ENCODE peak calls at places on chromosome 19, in five cellular contexts. One of them, this sample, is unnamed.

GRCh38 chr19:6312018-6312417 is 21.4 kb downstream of the ACER1 start:
- DNase-seq in AG09319: no peak
- DNase-seq in hepatocyte: no peak
- DNase-seq in fibroblast of lung: no peak
- DNase-seq in AG04450: no peak
- DNase-seq in this sample: no peak

GRCh38 chr19:16232568-16232967 is 34.9 kb downstream of the AP1M1 start:
- DNase-seq in AG09319: no peak
- DNase-seq in hepatocyte: no peak
- DNase-seq in fibroblast of lung: no peak
- DNase-seq in AG04450: no peak
- DNase-seq in this sample: no peak

GRCh38 chr19:18149596-18149975 is 3.4 kb upstream of the PIK3R2 start:
- DNase-seq in AG09319: no peak
- DNase-seq in hepatocyte: no peak
- DNase-seq in fibroblast of lung: no peak
- DNase-seq in AG04450: no peak
- DNase-seq in this sample: no peak

GRCh38 chr19:42311612-42312160 is 1.4 kb upstream of the TMEM145 start:
- DNase-seq in AG09319: no peak
- DNase-seq in hepatocyte: no peak
- DNase-seq in fibroblast of lung: no peak
- DNase-seq in AG04450: no peak
- DNase-seq in this sample: no peak

GRCh38 chr19:2064788-2065524 is 13.9 kb upstream of the MKNK2 start:
- DNase-seq in AG09319: no peak
- DNase-seq in hepatocyte: peak; percentile 3
- DNase-seq in fibroblast of lung: no peak
- DNase-seq in AG04450: no peak
- DNase-seq in this sample: no peak

GRCh38 chr19:37506387-37507166 is at the start of gene ZNF793:
- DNase-seq in AG09319: peak; percentile 29
- DNase-seq in hepatocyte: peak; percentile 91
- DNase-seq in fibroblast of lung: peak; percentile 89
- DNase-seq in AG04450: peak; percentile 10
- DNase-seq in this sample: peak; percentile 78

GRCh38 chr19:56837004-56837403 is 3.5 kb downstream of the PEG3 start:
- DNase-seq in AG09319: no peak
- DNase-seq in hepatocyte: no peak
- DNase-seq in fibroblast of lung: no peak
- DNase-seq in AG04450: no peak
- DNase-seq in this sample: no peak

GRCh38 chr19:35357867-35358573 is at the start of gene FFAR3:
- DNase-seq in AG09319: no peak
- DNase-seq in hepatocyte: no peak
- DNase-seq in fibroblast of lung: no peak
- DNase-seq in AG04450: no peak
- DNase-seq in this sample: no peak

GRCh38 chr19:1166872-1167573 is 7.0 kb downstream of the SBNO2 start:
- DNase-seq in AG09319: no peak
- DNase-seq in hepatocyte: no peak
- DNase-seq in fibroblast of lung: no peak
- DNase-seq in AG04450: no peak
- DNase-seq in this sample: no peak

GRCh38 chr19:1238373-1239303 is 833 bp upstream of the CBARP start:
- DNase-seq in AG09319: no peak
- DNase-seq in hepatocyte: no peak
- DNase-seq in fibroblast of lung: no peak
- DNase-seq in AG04450: no peak
- DNase-seq in this sample: no peak

GRCh38 chr19:9039728-9040127 is 29.5 kb upstream of the MUC16 start:
- DNase-seq in AG09319: no peak
- DNase-seq in hepatocyte: no peak
- DNase-seq in fibroblast of lung: no peak
- DNase-seq in AG04450: no peak
- DNase-seq in this sample: no peak

GRCh38 chr19:45640849-45641273 is 1.7 kb upstream of the EML2 start:
- DNase-seq in AG09319: no peak
- DNase-seq in hepatocyte: peak; percentile 31
- DNase-seq in fibroblast of lung: no peak
- DNase-seq in AG04450: no peak
- DNase-seq in this sample: peak; percentile 64

GRCh38 chr19:11460207-11460606 is 20.6 kb downstream of the ELAVL3 start:
- DNase-seq in AG09319: no peak
- DNase-seq in hepatocyte: no peak
- DNase-seq in fibroblast of lung: no peak
- DNase-seq in AG04450: no peak
- DNase-seq in this sample: no peak

GRCh38 chr19:39150807-39151206 is 25.2 kb downstream of the PAK4 start:
- DNase-seq in AG09319: no peak
- DNase-seq in hepatocyte: no peak
- DNase-seq in fibroblast of lung: no peak
- DNase-seq in AG04450: no peak
- DNase-seq in this sample: no peak

GRCh38 chr19:10105241-10106099 is 692 bp upstream of the PPAN start:
- DNase-seq in AG09319: no peak
- DNase-seq in hepatocyte: no peak
- DNase-seq in fibroblast of lung: no peak
- DNase-seq in AG04450: no peak
- DNase-seq in this sample: no peak

GRCh38 chr19:5967994-5968430 is 9.9 kb downstream of the RANBP3 start:
- DNase-seq in AG09319: peak; percentile 54
- DNase-seq in hepatocyte: peak; percentile 88
- DNase-seq in fibroblast of lung: peak; percentile 73
- DNase-seq in AG04450: peak; percentile 67
- DNase-seq in this sample: no peak

GRCh38 chr19:40576585-40577451 is at the start of gene SHKBP1:
- DNase-seq in AG09319: peak; percentile 87
- DNase-seq in hepatocyte: peak; percentile 96
- DNase-seq in fibroblast of lung: peak; percentile 92
- DNase-seq in AG04450: peak; percentile 86
- DNase-seq in this sample: peak; percentile 96

GRCh38 chr19:17973759-17974158 is 6.9 kb downstream of the KCNN1 start:
- DNase-seq in AG09319: no peak
- DNase-seq in hepatocyte: no peak
- DNase-seq in fibroblast of lung: no peak
- DNase-seq in AG04450: no peak
- DNase-seq in this sample: no peak

GRCh38 chr19:41545547-41545946 is 30.4 kb upstream of the CEACAM21 start:
- DNase-seq in AG09319: no peak
- DNase-seq in hepatocyte: no peak
- DNase-seq in fibroblast of lung: no peak
- DNase-seq in AG04450: no peak
- DNase-seq in this sample: no peak

GRCh38 chr19:34838753-34839431 is 65.9 kb upstream of the ZNF599 start:
- DNase-seq in AG09319: no peak
- DNase-seq in hepatocyte: peak; percentile 71
- DNase-seq in fibroblast of lung: no peak
- DNase-seq in AG04450: no peak
- DNase-seq in this sample: no peak

GRCh38 chr19:33903489-33903850 is 106.8 kb downstream of the KCTD15 start:
- DNase-seq in AG09319: no peak
- DNase-seq in hepatocyte: no peak
- DNase-seq in fibroblast of lung: no peak
- DNase-seq in AG04450: no peak
- DNase-seq in this sample: no peak

GRCh38 chr19:48501446-48501960 is 10.1 kb downstream of the LMTK3 start:
- DNase-seq in AG09319: no peak
- DNase-seq in hepatocyte: peak; percentile 96
- DNase-seq in fibroblast of lung: no peak
- DNase-seq in AG04450: no peak
- DNase-seq in this sample: no peak

GRCh38 chr19:31600731-31601295 is 251.6 kb upstream of the TSHZ3 start:
- DNase-seq in AG09319: no peak
- DNase-seq in hepatocyte: no peak
- DNase-seq in fibroblast of lung: no peak
- DNase-seq in AG04450: no peak
- DNase-seq in this sample: no peak

GRCh38 chr19:41795031-41795461 is 1.3 kb upstream of the CEACAM3 start:
- DNase-seq in AG09319: no peak
- DNase-seq in hepatocyte: peak; percentile 65
- DNase-seq in fibroblast of lung: peak; percentile 5
- DNase-seq in AG04450: no peak
- DNase-seq in this sample: no peak

GRCh38 chr19:42255766-42256750 is 1.1 kb upstream of the ERF start:
- DNase-seq in AG09319: no peak
- DNase-seq in hepatocyte: peak; percentile 74
- DNase-seq in fibroblast of lung: peak; percentile 39
- DNase-seq in AG04450: no peak
- DNase-seq in this sample: no peak

GRCh38 chr19:16143399-16144215 is at the start of gene HSH2D:
- DNase-seq in AG09319: no peak
- DNase-seq in hepatocyte: peak; percentile 83
- DNase-seq in fibroblast of lung: no peak
- DNase-seq in AG04450: no peak
- DNase-seq in this sample: no peak

GRCh38 chr19:31562916-31563626 is 213.8 kb upstream of the TSHZ3 start:
- DNase-seq in AG09319: no peak
- DNase-seq in hepatocyte: no peak
- DNase-seq in fibroblast of lung: no peak
- DNase-seq in AG04450: no peak
- DNase-seq in this sample: no peak

GRCh38 chr19:16191216-16191908 is 6.2 kb downstream of the FAM32A start:
- DNase-seq in AG09319: no peak
- DNase-seq in hepatocyte: no peak
- DNase-seq in fibroblast of lung: no peak
- DNase-seq in AG04450: no peak
- DNase-seq in this sample: no peak

GRCh38 chr19:5308471-5309437 is 31.9 kb downstream of the PTPRS start:
- DNase-seq in AG09319: peak; percentile 56
- DNase-seq in hepatocyte: peak; percentile 38
- DNase-seq in fibroblast of lung: peak; percentile 91
- DNase-seq in AG04450: peak; percentile 86
- DNase-seq in this sample: no peak

GRCh38 chr19:56393119-56394012 is at the start of gene ZNF582:
- DNase-seq in AG09319: peak; percentile 90
- DNase-seq in hepatocyte: peak; percentile 98
- DNase-seq in fibroblast of lung: peak; percentile 96
- DNase-seq in AG04450: peak; percentile 91
- DNase-seq in this sample: peak; percentile 82

DNA sequence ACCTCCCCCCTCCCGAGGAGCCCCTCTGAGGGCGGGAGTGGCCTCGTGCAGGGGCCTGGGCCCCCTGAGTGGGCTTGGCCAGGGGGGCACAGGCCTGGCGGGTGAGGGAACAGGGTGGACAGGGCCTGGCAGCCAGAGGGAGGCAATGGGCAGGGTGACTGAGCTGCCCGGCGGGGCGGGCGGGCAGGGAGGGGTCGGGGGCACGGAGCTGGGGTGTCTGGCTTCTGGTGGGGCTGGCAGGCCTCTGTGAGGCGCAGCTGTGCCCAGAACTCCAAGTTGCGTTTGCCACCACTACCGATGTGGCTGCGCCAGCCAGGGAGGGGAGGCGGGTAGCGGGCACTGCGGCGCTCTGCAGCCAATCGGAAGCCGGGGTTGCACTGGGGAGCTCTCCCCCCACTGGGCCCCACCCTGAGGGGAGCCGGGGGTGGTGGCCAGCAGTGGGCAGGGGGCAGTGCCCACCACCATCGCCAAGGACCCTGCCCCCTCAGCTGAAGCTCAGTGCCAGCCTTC is 7.2 kb downstream of the NFIX start:
- DNase-seq in AG09319: no peak
- DNase-seq in hepatocyte: no peak
- DNase-seq in fibroblast of lung: no peak
- DNase-seq in AG04450: no peak
- DNase-seq in this sample: no peak
- TF ChIP-seq CTCF in AG09319: peak; percentile 15
- TF ChIP-seq CTCF in hepatocyte: no peak
- TF ChIP-seq CTCF in fibroblast of lung: no peak
- TF ChIP-seq CTCF in AG04450: no peak
- TF ChIP-seq CTCF in this sample: no peak

GRCh38 chr19:51541458-51542357 is 10.2 kb upstream of the SIGLEC6 start:
- DNase-seq in AG09319: no peak
- DNase-seq in hepatocyte: no peak
- DNase-seq in fibroblast of lung: no peak
- DNase-seq in AG04450: no peak
- DNase-seq in this sample: peak; percentile 25
- TF ChIP-seq CTCF in AG09319: no peak
- TF ChIP-seq CTCF in hepatocyte: no peak
- TF ChIP-seq CTCF in fibroblast of lung: no peak
- TF ChIP-seq CTCF in AG04450: no peak
- TF ChIP-seq CTCF in this sample: no peak

GRCh38 chr19:29467824-29468401 is 57.9 kb upstream of the VSTM2B start:
- DNase-seq in AG09319: no peak
- DNase-seq in hepatocyte: peak; percentile 52
- DNase-seq in fibroblast of lung: no peak
- DNase-seq in AG04450: no peak
- DNase-seq in this sample: no peak
- TF ChIP-seq CTCF in AG09319: peak; percentile 37
- TF ChIP-seq CTCF in hepatocyte: peak; percentile 48
- TF ChIP-seq CTCF in fibroblast of lung: no peak
- TF ChIP-seq CTCF in AG04450: peak; percentile 30
- TF ChIP-seq CTCF in this sample: no peak

GRCh38 chr19:55084416-55084815 is 8.7 kb downstream of the EPS8L1 start:
- DNase-seq in AG09319: no peak
- DNase-seq in hepatocyte: no peak
- DNase-seq in fibroblast of lung: no peak
- DNase-seq in AG04450: no peak
- DNase-seq in this sample: no peak
- TF ChIP-seq CTCF in AG09319: no peak
- TF ChIP-seq CTCF in hepatocyte: no peak
- TF ChIP-seq CTCF in fibroblast of lung: no peak
- TF ChIP-seq CTCF in AG04450: no peak
- TF ChIP-seq CTCF in this sample: no peak

This sample was measured in mesothelial cell of epicardium.